ENCODE peak calls at places on chromosomes 7 and 10, in seven cellular contexts. K is AG04449, C is mammary epithelial cell, H is WERI-Rb-1, R is tibial artery, B is OCI-LY7, U is neural progenitor cell. N is an unnamed sample.

GRCh38 chr10:90718185-90718584 is 139.7 kb downstream of the HTR7 start:
- DNase-seq in H (peak), B (no peak), K (no peak), U (no peak), R (no peak), C (no peak), N (peak)

GRCh38 chr7:35676211-35676610 is 18.7 kb downstream of the HERPUD2 start:
- DNase-seq in C (no peak), R (no peak), B (peak), U (no peak), H (no peak), K (no peak), N (no peak)

GRCh38 chr10:20616918-20617801 is 280.0 kb downstream of the NEBL start:
- DNase-seq in C (no peak), U (no peak), H (no peak), K (no peak), B (no peak), R (no peak), N (no peak)

GRCh38 chr10:70331486-70332268 is 47.9 kb upstream of the NPFFR1 start:
- DNase-seq in H (peak), K (peak), C (peak), R (peak), B (peak), U (no peak), N (peak)

GRCh38 chr7:157158400-157158799 is 19.7 kb downstream of the UBE3C start:
- DNase-seq in C (peak), H (no peak), U (peak), K (no peak), B (no peak), R (no peak), N (no peak)

GRCh38 chr7:155860840-155861479 is 48.7 kb upstream of the SHH start:
- DNase-seq in K (no peak), C (peak), R (no peak), B (no peak), H (no peak), U (no peak), N (no peak)

GRCh38 chr10:124089859-124090258 is 3.5 kb downstream of the CHST15 start:
- DNase-seq in H (no peak), K (no peak), C (no peak), B (no peak), R (no peak), U (no peak), N (no peak)

GRCh38 chr10:1327759-1328158 is 271.6 kb downstream of the WDR37 start:
- DNase-seq in R (no peak), U (no peak), B (no peak), C (no peak), H (no peak), K (no peak), N (no peak)

GRCh38 chr7:72751978-72752377 is 76.0 kb downstream of the TYW1B start:
- DNase-seq in R (no peak), B (no peak), U (peak), H (peak), K (no peak), C (no peak), N (no peak)

GRCh38 chr10:11035318-11035920 is 17.7 kb downstream of the CELF2 start:
- DNase-seq in H (no peak), C (peak), R (peak), B (no peak), U (peak), K (no peak), N (peak)

DNA sequence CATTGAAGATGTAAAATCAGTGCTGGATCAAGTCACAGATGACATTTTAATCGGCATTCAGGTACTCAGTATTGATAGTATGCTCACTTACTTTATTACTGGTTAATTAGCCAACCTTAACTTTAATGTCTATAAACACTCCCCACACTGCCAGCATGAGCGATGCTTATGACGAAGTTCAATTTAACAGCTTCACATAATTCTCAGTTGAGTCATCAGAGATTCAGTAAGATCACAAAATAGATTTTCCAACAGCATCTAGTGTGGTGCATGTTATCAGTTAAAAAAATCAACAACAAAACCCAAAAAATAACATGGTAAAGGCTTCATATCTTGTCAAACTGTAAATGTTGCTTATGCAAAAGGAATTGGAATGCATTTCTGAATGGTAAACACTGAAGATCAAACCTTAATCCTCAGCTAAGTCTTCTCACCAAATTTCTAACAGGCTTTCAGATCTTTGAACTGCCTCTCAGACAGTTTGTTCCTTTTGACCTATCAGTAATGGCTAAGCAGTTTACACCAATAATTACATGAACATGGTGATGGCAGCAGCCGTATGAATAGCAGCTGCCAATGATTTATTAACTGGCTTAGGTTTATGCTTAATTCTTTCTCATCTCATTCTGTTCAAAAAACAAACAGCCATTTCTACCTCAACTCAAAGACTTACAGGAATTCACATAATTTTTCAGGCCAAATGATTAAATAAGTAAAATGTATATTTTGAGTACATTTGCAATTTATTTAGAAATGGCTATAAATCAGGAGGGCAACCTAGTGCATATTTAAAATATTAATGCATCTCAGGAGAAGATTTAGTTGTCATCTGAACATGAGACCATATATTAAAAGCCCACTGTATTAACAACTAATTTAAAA is 98.5 kb downstream of the CABCOCO1 start:
- DNase-seq in B (no peak), U (no peak), K (peak), C (peak), R (no peak), H (no peak), N (peak)
- H3K4me3 ChIP-seq in B (no peak), U (no peak), K (no peak), C (no peak), R (no peak), H (no peak), N (no peak)

DNA sequence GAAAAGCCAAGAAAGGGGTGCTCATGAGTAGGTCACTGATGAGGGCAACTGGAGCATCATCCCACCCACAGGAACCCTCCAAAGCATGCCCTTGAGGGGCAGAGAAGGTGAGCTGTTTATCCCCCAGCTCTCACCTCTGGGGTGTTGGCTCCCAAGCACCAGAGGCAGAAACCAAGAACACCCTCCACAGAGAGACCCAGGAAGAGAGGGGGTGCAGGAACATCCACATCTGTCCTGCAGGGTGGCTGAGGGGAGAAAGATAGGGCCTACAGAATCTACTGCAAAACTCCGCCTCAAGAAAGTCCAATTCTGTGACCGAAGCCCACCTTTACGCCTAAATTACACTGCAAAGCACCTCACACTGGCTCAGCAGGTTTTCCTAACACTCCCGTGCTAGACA is 40.1 kb downstream of the GPAM start:
- DNase-seq in H (no peak), B (no peak), U (no peak), K (no peak), R (no peak), C (no peak), N (no peak)
- TF ChIP-seq CTCF in H (no peak), B (no peak), U (no peak), K (no peak), R (no peak), C (no peak), N (no peak)

DNA sequence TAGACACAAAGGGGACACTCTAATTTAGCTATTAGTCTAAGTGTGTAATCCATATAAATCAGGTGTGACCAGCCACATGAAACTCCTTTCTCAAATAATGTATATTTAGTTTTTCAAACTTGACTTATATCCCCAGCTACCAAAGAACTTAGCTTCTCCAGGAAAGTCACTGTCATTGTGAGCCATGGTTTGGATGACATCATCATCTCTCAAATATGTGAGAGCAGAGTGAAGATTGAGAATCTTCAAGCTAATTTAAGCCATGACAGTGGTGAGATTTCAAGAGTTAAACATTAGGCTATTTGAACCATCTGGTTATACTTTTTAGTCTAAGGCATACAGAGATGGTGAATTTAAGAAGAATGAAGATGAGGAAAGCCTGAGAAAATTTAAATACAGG is 1165.6 kb downstream of the CNTNAP2 start:
- DNase-seq in R (no peak), C (no peak), K (no peak), H (no peak), U (no peak), B (no peak), N (no peak)
- H3K4me3 ChIP-seq in R (no peak), C (no peak), K (no peak), H (no peak), U (no peak), B (no peak), N (no peak)

DNA sequence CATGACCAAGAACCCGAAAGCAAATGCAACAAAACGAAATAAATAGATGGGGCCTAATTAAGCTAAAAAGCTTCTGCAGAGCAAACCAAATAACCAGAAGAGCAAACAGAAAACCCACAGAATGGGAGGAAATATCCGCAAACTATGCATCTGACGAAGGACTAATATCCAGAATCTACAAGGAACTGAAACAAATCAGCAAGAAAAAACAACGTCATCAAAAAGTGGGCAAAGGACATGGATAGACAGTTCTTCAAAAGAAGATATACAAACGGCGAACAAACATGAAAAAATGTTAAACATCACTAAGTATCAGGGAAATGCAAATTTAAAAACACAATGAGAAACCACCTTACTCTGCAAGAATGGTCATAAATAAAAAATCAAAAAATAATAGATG is 35.3 kb upstream of the CACUL1 start:
- DNase-seq in C (no peak), K (no peak), B (no peak), R (no peak), U (no peak), H (no peak), N (no peak)
- TF ChIP-seq CTCF in C (no peak), K (no peak), B (no peak), R (no peak), U (no peak), H (no peak), N (no peak)

DNA sequence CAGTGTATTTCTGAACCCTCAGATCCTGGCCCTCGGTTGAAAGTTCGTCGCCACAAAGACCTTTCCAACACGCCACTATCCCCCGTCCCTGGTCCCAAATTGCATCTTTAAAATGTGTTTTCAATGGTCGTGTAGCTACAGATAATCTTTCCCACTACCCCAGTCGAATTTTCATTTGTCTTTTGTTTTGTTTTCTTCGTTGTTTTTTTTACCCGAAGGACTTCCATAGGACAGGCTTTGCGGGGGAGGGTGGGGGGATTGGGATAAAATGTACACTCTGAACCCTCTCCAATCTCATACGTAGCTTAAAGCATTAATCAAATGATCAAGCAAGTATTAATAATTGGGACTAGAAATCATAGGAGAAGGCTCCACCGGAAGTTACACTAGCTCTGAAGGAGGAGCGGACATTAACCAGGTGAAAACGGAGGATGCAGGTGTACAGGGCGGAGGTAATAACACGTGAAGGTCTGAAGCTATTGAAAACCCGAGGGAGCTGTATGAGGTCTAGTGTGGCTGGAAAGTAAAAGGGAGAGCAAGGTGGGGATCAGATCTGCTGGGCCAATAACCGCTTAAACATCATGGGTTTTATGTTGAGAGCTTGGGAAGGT is 32.8 kb upstream of the PHF14 start:
- DNase-seq in R (no peak), H (no peak), U (no peak), K (no peak), B (peak), C (peak), N (no peak)
- H3K4me3 ChIP-seq in R (peak), H (peak), U (peak), K (peak), B (peak), C (peak), N (peak)

GRCh38 chr10:78424721-78425120 is 391.1 kb downstream of the RPS24 start:
- DNase-seq in R (no peak), H (no peak), C (no peak), B (peak), K (no peak), U (peak), N (no peak)
- TF ChIP-seq CTCF in R (no peak), H (peak), C (peak), B (peak), K (peak), U (peak), N (no peak)

DNA sequence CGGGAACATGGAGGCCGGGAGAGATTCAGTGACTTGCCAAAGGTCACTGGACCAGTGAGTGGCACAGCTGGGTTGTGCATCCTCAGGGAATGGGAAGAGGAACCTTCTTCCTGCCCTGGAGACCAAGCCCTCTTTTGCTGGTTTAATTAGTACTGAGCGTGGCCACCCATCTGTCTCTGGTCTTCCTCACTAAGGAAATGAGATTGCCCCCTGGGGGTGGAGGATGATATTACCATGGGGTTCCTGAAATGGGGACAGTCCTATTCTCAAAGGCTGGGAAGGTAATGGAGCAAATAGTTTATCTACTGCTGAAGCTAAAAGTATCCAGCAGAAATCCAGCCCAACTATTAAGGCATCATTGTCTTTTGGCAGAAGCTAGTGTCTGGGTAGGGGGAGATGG is 98.6 kb upstream of the FGFR2 start:
- DNase-seq in R (peak), U (peak), C (no peak), K (no peak), H (peak), B (peak), N (no peak)
- H3K4me3 ChIP-seq in R (no peak), U (no peak), C (no peak), K (no peak), H (no peak), B (no peak), N (no peak)

N was measured in foreskin fibroblast.